ENCODE peak calls at places on chromosomes 1 and 21, in ten cellular contexts. W is GM23248, J is pulmonary artery endothelial cell, S is NCI-H1092, E is NCI-H748 treated with DMSO at 0.1 percent for 48 hours, C is SW480, H is GM10248, V is astrocyte of the spinal cord, Z is NCI-H524, K is astrocyte. F is an unnamed sample.

GRCh38 chr1:243402868-243403267 is 147.0 kb downstream of the SDCCAG8 start:
- DNase-seq in W (no peak), J (no peak), S (no peak), E (no peak), C (no peak), H (no peak), V (no peak), Z (no peak), K (no peak), F (no peak)

GRCh38 chr1:39737546-39738169 is 1.0 kb upstream of the PPIE start:
- DNase-seq in W (peak; percentile 35), J (no peak), S (no peak), E (no peak), C (no peak), H (no peak), V (peak; percentile 83), Z (no peak), K (peak; percentile 36), F (peak; percentile 11)

GRCh38 chr1:76830373-76830772 is 36.9 kb upstream of the ST6GALNAC5 start:
- DNase-seq in W (no peak), J (no peak), S (no peak), E (no peak), C (no peak), H (no peak), V (no peak), Z (no peak), K (no peak), F (no peak)

GRCh38 chr1:215793210-215793609 is 226.1 kb downstream of the KCTD3 start:
- DNase-seq in W (peak; percentile 88), J (no peak), S (peak; percentile 16), E (no peak), C (peak; percentile 22), H (no peak), V (peak; percentile 51), Z (peak; percentile 12), K (peak; percentile 69), F (peak; percentile 24)

GRCh38 chr1:19484338-19484792 is 974 bp downstream of the CAPZB start:
- DNase-seq in W (peak; percentile 64), J (no peak), S (no peak), E (no peak), C (no peak), H (no peak), V (no peak), Z (no peak), K (no peak), F (no peak)

GRCh38 chr1:156786640-156787039 is 19.3 kb downstream of the PRCC start:
- DNase-seq in W (no peak), J (no peak), S (no peak), E (no peak), C (no peak), H (no peak), V (no peak), Z (no peak), K (no peak), F (no peak)

GRCh38 chr1:50419192-50419906 is 3.9 kb downstream of the DMRTA2 start:
- DNase-seq in W (peak; percentile 58), J (no peak), S (no peak), E (no peak), C (peak; percentile 13), H (no peak), V (no peak), Z (no peak), K (no peak), F (no peak)

GRCh38 chr1:239906394-239906793 is 185.3 kb upstream of the FMN2 start:
- DNase-seq in W (no peak), J (no peak), S (no peak), E (no peak), C (no peak), H (no peak), V (no peak), Z (no peak), K (no peak), F (no peak)

GRCh38 chr1:115240321-115240720 is 97.7 kb downstream of the NGF start:
- DNase-seq in W (peak; percentile 59), J (no peak), S (no peak), E (no peak), C (no peak), H (no peak), V (no peak), Z (no peak), K (peak; percentile 40), F (no peak)

GRCh38 chr1:31266547-31266946 is 26.9 kb upstream of the NKAIN1 start:
- DNase-seq in W (peak; percentile 8), J (no peak), S (no peak), E (no peak), C (no peak), H (no peak), V (no peak), Z (no peak), K (no peak), F (no peak)

GRCh38 chr21:38349111-38349746 is 92.4 kb downstream of the KCNJ15 start:
- DNase-seq in W (no peak), J (no peak), S (peak; percentile 19), E (no peak), C (no peak), H (no peak), V (peak; percentile 99), Z (peak; percentile 98), K (peak; percentile 99), F (peak; percentile 40)

GRCh38 chr1:18536356-18536755 is 55.6 kb downstream of the KLHDC7A start:
- DNase-seq in W (no peak), J (no peak), S (no peak), E (no peak), C (no peak), H (no peak), V (no peak), Z (no peak), K (no peak), F (no peak)

GRCh38 chr1:75170981-75171380 is 36.8 kb downstream of the LHX8 start:
- DNase-seq in W (no peak), J (no peak), S (no peak), E (no peak), C (no peak), H (no peak), V (no peak), Z (no peak), K (no peak), F (no peak)

GRCh38 chr1:4486408-4487120 is 167.8 kb upstream of the AJAP1 start:
- DNase-seq in W (no peak), J (no peak), S (no peak), E (no peak), C (no peak), H (no peak), V (no peak), Z (no peak), K (no peak), F (no peak)

GRCh38 chr21:45982256-45982757 is 737 bp downstream of the COL6A1 start:
- DNase-seq in W (peak; percentile 55), J (no peak), S (no peak), E (no peak), C (no peak), H (no peak), V (no peak), Z (peak; percentile 26), K (no peak), F (no peak)

GRCh38 chr1:210908257-210908656 is 225.7 kb downstream of the KCNH1 start:
- DNase-seq in W (no peak), J (no peak), S (peak; percentile 5), E (no peak), C (no peak), H (no peak), V (no peak), Z (no peak), K (no peak), F (no peak)

GRCh38 chr1:50268049-50268448 is 155.2 kb downstream of the DMRTA2 start:
- DNase-seq in W (peak; percentile 35), J (no peak), S (no peak), E (no peak), C (peak; percentile 16), H (no peak), V (no peak), Z (no peak), K (no peak), F (no peak)

GRCh38 chr1:181778630-181779285 is 282.8 kb downstream of the ZNF648 start:
- DNase-seq in W (no peak), J (no peak), S (peak; percentile 76), E (peak; percentile 17), C (no peak), H (no peak), V (no peak), Z (peak; percentile 58), K (peak; percentile 38), F (no peak)

GRCh38 chr1:222010306-222010705 is 268.4 kb upstream of the DUSP10 start:
- DNase-seq in W (no peak), J (no peak), S (no peak), E (no peak), C (no peak), H (no peak), V (no peak), Z (no peak), K (no peak), F (no peak)

GRCh38 chr1:54347955-54348699 is 58.1 kb downstream of the SSBP3 start:
- DNase-seq in W (no peak), J (no peak), S (no peak), E (no peak), C (peak; percentile 42), H (no peak), V (no peak), Z (no peak), K (no peak), F (no peak)

GRCh38 chr1:30758785-30759380 is 1.3 kb upstream of the LAPTM5 start:
- DNase-seq in W (peak; percentile 24), J (no peak), S (no peak), E (no peak), C (peak; percentile 58), H (peak; percentile 77), V (no peak), Z (no peak), K (no peak), F (no peak)

GRCh38 chr1:6614019-6614952 is 755 bp downstream of the PHF13 start:
- DNase-seq in W (peak; percentile 61), J (no peak), S (no peak), E (no peak), C (no peak), H (peak; percentile 84), V (no peak), Z (no peak), K (no peak), F (peak; percentile 42)

GRCh38 chr1:93844262-93845045 is 34.6 kb downstream of the DNTTIP2 start:
- DNase-seq in W (peak; percentile 90), J (no peak), S (peak; percentile 43), E (peak; percentile 39), C (peak; percentile 76), H (peak; percentile 62), V (peak; percentile 84), Z (peak; percentile 78), K (peak; percentile 74), F (peak; percentile 89)

GRCh38 chr21:43368685-43369084 is 58.2 kb downstream of the SIK1 start:
- DNase-seq in W (no peak), J (no peak), S (no peak), E (no peak), C (no peak), H (no peak), V (no peak), Z (no peak), K (no peak), F (no peak)

GRCh38 chr1:31143455-31143854 is 77.9 kb upstream of the PUM1 start:
- DNase-seq in W (no peak), J (no peak), S (no peak), E (no peak), C (no peak), H (no peak), V (no peak), Z (no peak), K (no peak), F (no peak)

GRCh38 chr1:116176306-116176789 is 65.1 kb downstream of the MAB21L3 start:
- DNase-seq in W (no peak), J (no peak), S (no peak), E (no peak), C (no peak), H (no peak), V (no peak), Z (no peak), K (no peak), F (no peak)

GRCh38 chr1:41633764-41634163 is 149.3 kb upstream of the EDN2 start:
- DNase-seq in W (peak; percentile 70), J (no peak), S (no peak), E (no peak), C (no peak), H (no peak), V (no peak), Z (no peak), K (peak; percentile 51), F (no peak)

GRCh38 chr1:27571439-27572018 is 32.4 kb downstream of the AHDC1 start:
- DNase-seq in W (no peak), J (no peak), S (peak; percentile 77), E (no peak), C (no peak), H (no peak), V (no peak), Z (peak; percentile 16), K (no peak), F (no peak)

F was measured in fibroblast of villous mesenchyme.